ENCODE peak calls at places on chromosomes 3 and 15, in six cellular contexts. C is K562, D is HCT116, V is HepG2, H is endodermal cell, S is PC-3. U is an unnamed sample. For H3K27me3, the result is how much of the 10 kb centered on the place peaks cover.

GRCh38 chr15:39128746-39129145 is 452.1 kb upstream of the THBS1 start:
- DNase-seq in C (no peak), V (peak), S (no peak), H (no peak), D (no peak), U (no peak)

GRCh38 chr3:172666181-172666872 is 44.5 kb downstream of the NCEH1 start:
- DNase-seq in D (no peak), H (peak), C (no peak), V (no peak), S (no peak), U (no peak)

GRCh38 chr3:156677536-156677935 is 3.1 kb downstream of the TIPARP start:
- DNase-seq in V (no peak), S (no peak), D (no peak), H (no peak), C (no peak), U (no peak)

GRCh38 chr3:40989141-40990061 is 209.9 kb upstream of the CTNNB1 start:
- DNase-seq in D (no peak), C (no peak), S (no peak), H (no peak), V (no peak), U (no peak)

GRCh38 chr3:121739902-121740301 is 9.6 kb downstream of the GOLGB1 start:
- DNase-seq in V (no peak), C (no peak), S (no peak), H (no peak), D (no peak), U (no peak)

GRCh38 chr3:178623666-178624255 is 87.5 kb downstream of the KCNMB2 start:
- DNase-seq in D (no peak), H (no peak), C (no peak), V (no peak), S (peak), U (no peak)

GRCh38 chr15:57922780-57923179 is 142.7 kb downstream of the ALDH1A2 start:
- DNase-seq in V (no peak), H (no peak), D (peak), S (peak), C (no peak), U (peak)

GRCh38 chr3:132134611-132135010 is 99.8 kb upstream of the CPNE4 start:
- DNase-seq in V (no peak), D (no peak), C (no peak), S (peak), H (no peak), U (no peak)

GRCh38 chr15:34359416-34359815 is 7.6 kb downstream of the LPCAT4 start:
- DNase-seq in D (no peak), S (peak), H (no peak), C (no peak), V (no peak), U (peak)

GRCh38 chr15:70974004-70974832 is 81.6 kb downstream of the LRRC49 start:
- DNase-seq in S (peak), C (no peak), D (peak), H (no peak), V (peak), U (no peak)

GRCh38 chr3:146280859-146281258 is 30.0 kb upstream of the PLSCR4 start:
- DNase-seq in S (no peak), C (no peak), V (no peak), D (no peak), H (no peak), U (no peak)

GRCh38 chr3:186225603-186226002 is 116.7 kb upstream of the ETV5 start:
- DNase-seq in H (no peak), S (no peak), C (no peak), V (no peak), D (no peak), U (no peak)

GRCh38 chr15:101026686-101027272 is 107.6 kb downstream of the LRRK1 start:
- DNase-seq in V (no peak), S (no peak), H (no peak), C (no peak), D (no peak), U (peak)

GRCh38 chr3:174441588-174442316 is 417.4 kb upstream of the NAALADL2 start:
- DNase-seq in S (peak), V (no peak), D (no peak), C (no peak), H (no peak), U (no peak)

GRCh38 chr3:110773413-110773954 is 298.1 kb upstream of the NECTIN3 start:
- DNase-seq in V (peak), S (peak), C (no peak), D (peak), H (no peak), U (no peak)

GRCh38 chr3:132535575-132536441 is 61.3 kb upstream of the ACKR4 start:
- DNase-seq in V (peak), H (peak), C (peak), S (peak), D (peak), U (peak)

GRCh38 chr3:66406186-66406585 is 94.6 kb downstream of the LRIG1 start:
- DNase-seq in S (no peak), C (no peak), D (no peak), V (no peak), H (no peak), U (no peak)

GRCh38 chr3:175246766-175247165 is 387.6 kb downstream of the NAALADL2 start:
- DNase-seq in V (no peak), D (no peak), C (no peak), S (no peak), H (no peak), U (no peak)

GRCh38 chr3:100954199-100954935 is 38.9 kb downstream of the ABI3BP start:
- DNase-seq in S (no peak), V (no peak), H (no peak), D (no peak), C (no peak), U (no peak)

GRCh38 chr3:74410276-74410941 is 204.1 kb downstream of the CNTN3 start:
- DNase-seq in C (no peak), V (no peak), H (no peak), S (no peak), D (no peak), U (no peak)

GRCh38 chr15:88697276-88697675 is 58.5 kb downstream of the ISG20 start:
- DNase-seq in H (no peak), V (no peak), S (no peak), D (no peak), C (no peak), U (no peak)

GRCh38 chr3:182783106-182783505 is 10.2 kb upstream of the ATP11B start:
- DNase-seq in V (no peak), S (no peak), D (no peak), H (no peak), C (no peak), U (no peak)

GRCh38 chr3:4826237-4827100 is 152.8 kb upstream of the BHLHE40 start:
- DNase-seq in C (no peak), V (no peak), D (no peak), S (no peak), H (no peak), U (peak)

GRCh38 chr3:51271172-51271571 is 113.9 kb upstream of the MANF start:
- DNase-seq in V (no peak), S (no peak), D (no peak), C (no peak), H (no peak), U (no peak)

GRCh38 chr15:99371180-99372103 is 120.2 kb downstream of the LRRC28 start:
- DNase-seq in S (no peak), H (no peak), V (no peak), D (no peak), C (no peak), U (no peak)

GRCh38 chr3:31815006-31815405 is 166.1 kb downstream of the OSBPL10 start:
- DNase-seq in V (no peak), C (no peak), D (no peak), H (no peak), S (no peak), U (no peak)

GRCh38 chr15:56341201-56341600 is 24.0 kb upstream of the TEX9 start:
- DNase-seq in S (peak), V (no peak), H (no peak), C (no peak), D (no peak), U (no peak)

GRCh38 chr3:135020181-135020580 is 225.1 kb downstream of the EPHB1 start:
- DNase-seq in V (no peak), D (no peak), C (no peak), S (no peak), H (no peak), U (no peak)

GRCh38 chr3:44065311-44065710 is 176.4 kb upstream of the TOPAZ1 start:
- DNase-seq in D (no peak), S (peak), V (no peak), C (no peak), H (no peak), U (no peak)

GRCh38 chr3:170680593-170680992 is 94.7 kb upstream of the SLC7A14 start:
- DNase-seq in S (no peak), C (peak), V (no peak), D (no peak), H (no peak), U (no peak)

GRCh38 chr3:50265988-50266387 is 3.0 kb upstream of the SEMA3B start:
- DNase-seq in C (no peak), H (peak), D (no peak), S (no peak), V (no peak), U (no peak)

GRCh38 chr15:33907326-33907725 is 61.0 kb upstream of the CHRM5 start:
- DNase-seq in V (no peak), C (no peak), H (no peak), S (no peak), D (no peak), U (no peak)

GRCh38 chr3:58004972-58005371 is 3.2 kb upstream of the FLNB start:
- DNase-seq in D (no peak), C (no peak), S (peak), H (no peak), V (no peak), U (no peak)

GRCh38 chr15:93458567-93458966 is 369.6 kb upstream of the RGMA start:
- DNase-seq in V (no peak), D (no peak), S (no peak), H (no peak), C (no peak), U (no peak)

GRCh38 chr3:156216852-156217251 is 96.5 kb downstream of the KCNAB1 start:
- DNase-seq in C (no peak), S (no peak), H (no peak), D (no peak), V (peak), U (no peak)

GRCh38 chr15:99605490-99605931 is 39.7 kb downstream of the MEF2A start:
- DNase-seq in C (no peak), V (no peak), H (no peak), D (no peak), S (peak), U (no peak)

GRCh38 chr3:162274070-162274469 is 777.5 kb downstream of the OTOL1 start:
- DNase-seq in S (no peak), D (no peak), H (no peak), C (no peak), V (no peak), U (no peak)

DNA sequence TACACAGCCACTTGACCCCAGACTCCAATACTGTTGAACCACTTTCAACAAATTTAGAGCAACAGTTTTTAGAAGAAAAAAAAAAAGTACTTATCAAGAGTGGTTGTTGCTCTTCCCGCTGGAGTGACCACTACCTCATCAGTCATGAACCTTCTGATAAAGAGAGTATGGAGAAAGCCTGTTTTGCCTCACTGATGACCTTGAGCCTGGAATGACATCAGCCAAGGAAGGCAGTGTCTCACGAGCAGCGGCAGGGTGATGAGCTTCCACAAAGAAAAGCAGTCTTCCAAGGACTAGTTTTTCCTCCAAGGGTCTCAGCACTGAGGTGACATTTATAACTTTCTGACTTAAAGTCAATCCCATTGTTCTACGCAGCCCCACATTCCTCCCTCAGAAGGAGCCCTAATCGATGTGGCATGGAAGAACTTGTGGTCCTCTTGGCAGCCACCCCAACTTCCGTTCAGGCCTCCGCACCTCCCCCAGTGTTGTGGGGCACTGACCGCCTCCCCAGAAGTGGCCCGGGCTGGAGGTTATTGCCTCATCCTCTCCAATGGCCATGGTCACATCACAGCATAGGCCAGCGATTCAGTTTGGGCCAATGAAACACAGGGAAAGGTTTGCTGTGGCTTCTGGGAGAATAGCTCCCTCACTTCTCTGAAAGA is 1.8 kb upstream of the CYP11A1 start:
- DNase-seq in C (no peak), V (no peak), S (no peak), D (no peak), H (no peak), U (no peak)
- H3K27me3 ChIP-seq in C (under half), V (under half), S (under half), D (under half), H (under half), U (under half)

GRCh38 chr15:78563092-78563491 is 2.2 kb upstream of the CHRNA5 start:
- DNase-seq in V (no peak), C (no peak), S (no peak), H (no peak), D (no peak), U (no peak)

GRCh38 chr15:78567541-78567940 is 2.2 kb downstream of the CHRNA5 start:
- DNase-seq in S (peak), V (no peak), C (no peak), D (no peak), H (no peak), U (no peak)

GRCh38 chr15:78564743-78565096 is 600 bp upstream of the CHRNA5 start:
- DNase-seq in V (no peak), H (no peak), D (no peak), S (no peak), C (no peak), U (peak)

GRCh38 chr15:78565097-78565950 is at the start of gene CHRNA5:
- DNase-seq in V (peak), H (peak), C (peak), D (peak), S (peak), U (peak)

DNA sequence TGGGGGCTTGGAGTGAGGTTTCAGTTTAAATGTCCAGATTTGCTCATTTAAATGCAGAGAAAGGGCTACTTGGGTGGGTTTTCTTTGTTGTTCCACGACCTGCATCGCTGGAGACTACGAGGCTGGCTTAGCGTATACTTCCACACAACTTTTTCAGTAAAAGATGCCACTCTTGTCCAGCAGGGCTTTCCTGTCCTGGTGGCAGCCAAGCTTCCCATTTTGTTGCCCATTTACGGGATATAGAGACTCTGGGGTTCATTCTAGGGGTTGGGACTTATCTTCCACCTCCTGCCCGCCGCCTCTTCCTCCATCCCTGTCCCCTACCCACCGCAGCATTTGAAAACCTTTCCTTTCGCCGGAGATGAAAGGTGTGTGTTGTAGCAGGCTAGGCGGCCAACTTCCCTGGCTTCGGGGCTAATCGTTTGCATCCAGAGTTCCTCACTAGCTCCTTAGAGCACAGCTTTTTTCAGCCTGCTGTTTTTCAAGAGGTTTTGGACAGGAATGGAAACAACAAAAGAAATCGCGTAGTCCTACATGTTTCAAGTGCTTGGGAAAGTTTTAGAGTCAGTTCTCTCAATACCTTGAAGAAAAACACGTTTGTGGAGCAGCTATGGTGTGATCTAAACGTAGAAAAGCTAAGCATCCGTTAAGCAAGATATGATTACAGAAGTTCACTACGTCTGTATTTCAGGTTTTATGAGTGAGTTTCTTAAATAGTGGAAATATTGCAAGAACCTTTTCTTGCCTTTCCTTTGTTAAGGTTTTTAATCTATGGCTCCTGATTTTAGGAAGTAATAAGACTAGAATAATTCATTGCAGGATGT is 843 bp downstream of the CHRNA5 start:
- DNase-seq in H (peak), C (peak), S (peak), D (no peak), V (peak), U (peak)
- H3K27ac ChIP-seq in H (peak), C (peak), S (peak), D (peak), V (no peak), U (peak)

GRCh38 chr3:16514799-16515353 is 1.4 kb upstream of the RFTN1 start:
- DNase-seq in S (no peak), C (no peak), D (no peak), H (no peak), V (no peak), U (no peak)

GRCh38 chr3:16514021-16514700 is 662 bp upstream of the RFTN1 start:
- DNase-seq in H (no peak), D (no peak), C (no peak), V (no peak), S (no peak), U (no peak)

GRCh38 chr3:16513141-16514020 is at the start of gene RFTN1:
- DNase-seq in C (no peak), S (peak), V (no peak), D (no peak), H (peak), U (peak)

GRCh38 chr3:16515885-16516420 is 2.5 kb upstream of the RFTN1 start:
- DNase-seq in H (no peak), C (no peak), D (no peak), S (no peak), V (no peak), U (no peak)

GRCh38 chr3:16516695-16517481 is 3.4 kb upstream of the RFTN1 start:
- DNase-seq in V (peak), D (no peak), S (peak), C (no peak), H (peak), U (no peak)
- H3K9ac ChIP-seq in V (no peak), D (no peak), S (no peak), C (no peak), H (no peak), U (no peak)

DNA sequence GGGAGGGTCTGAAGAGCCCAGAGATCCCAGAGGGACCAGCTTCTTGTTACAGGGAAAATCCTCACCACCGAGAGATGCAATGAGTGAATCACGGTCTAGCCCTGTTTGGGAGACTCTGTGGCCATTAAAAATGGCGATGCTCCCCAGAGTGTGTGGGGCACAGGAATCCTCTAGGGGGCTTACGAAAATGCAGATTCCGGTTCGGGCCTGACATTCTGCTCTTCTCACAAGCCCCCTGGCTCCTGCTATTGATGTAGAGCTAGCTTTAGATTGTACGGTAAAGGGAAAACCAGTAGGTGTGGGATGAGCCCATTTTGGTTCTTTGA is 35.5 kb upstream of the EPHB3 start:
- DNase-seq in V (no peak), S (no peak), C (no peak), H (no peak), D (no peak), U (no peak)
- H3K27me3 ChIP-seq in V (under half), S (half or more), C (under half), H (under half), D (under half), U (under half)

GRCh38 chr15:67049351-67050044 is 15.9 kb upstream of the SMAD3 start:
- DNase-seq in D (no peak), V (peak), S (peak), H (no peak), C (no peak), U (peak)

GRCh38 chr15:67050062-67050461 is 15.3 kb upstream of the SMAD3 start:
- DNase-seq in C (no peak), V (no peak), S (no peak), H (no peak), D (no peak), U (no peak)

GRCh38 chr15:67043939-67044771 is 21.2 kb upstream of the SMAD3 start:
- DNase-seq in S (peak), D (no peak), H (peak), C (no peak), V (peak), U (no peak)

GRCh38 chr15:67048281-67049279 is 16.8 kb upstream of the SMAD3 start:
- DNase-seq in C (no peak), V (peak), S (peak), D (no peak), H (no peak), U (peak)

DNA sequence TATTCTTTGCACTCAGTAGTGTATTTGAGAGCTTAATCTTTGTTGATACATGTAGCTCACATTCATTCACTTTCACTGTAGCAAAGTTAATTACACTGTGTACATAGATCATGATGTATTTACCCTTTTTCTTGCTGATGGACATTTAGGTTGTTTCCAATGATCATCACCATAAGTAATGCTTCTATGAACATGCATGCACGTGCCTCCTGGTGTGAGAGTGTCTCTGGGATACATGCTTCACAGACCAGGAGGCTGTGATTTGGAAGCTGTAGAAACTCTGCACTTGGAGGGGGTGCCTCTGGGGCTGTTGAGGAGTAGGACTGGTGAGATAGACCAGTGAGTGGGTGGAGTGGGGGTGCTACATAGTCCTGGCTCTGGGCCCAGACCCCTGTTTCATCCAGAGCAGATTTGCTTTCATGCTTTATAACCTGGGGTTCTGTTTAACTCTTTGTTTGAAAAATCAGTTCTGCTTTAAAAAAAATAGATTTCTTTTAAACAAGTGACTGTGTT is 18.2 kb upstream of the SMAD3 start:
- DNase-seq in S (no peak), H (no peak), C (no peak), D (no peak), V (no peak), U (no peak)
- H3K27ac ChIP-seq in S (no peak), H (no peak), C (no peak), D (no peak), V (peak), U (no peak)